ENCODE peak calls at places on chromosomes 6 and 20, in four cellular contexts. B, Q, T and Y are unnamed samples.

GRCh38 chr20:363319-364078 is 16.6 kb downstream of the NRSN2 start:
- DNase-seq in T (no peak), B (no peak), Q (no peak), Y (no peak)

GRCh38 chr6:152669894-152670293 is 27.8 kb upstream of the MYCT1 start:
- DNase-seq in B (peak), Q (no peak), T (peak), Y (no peak)

GRCh38 chr6:12343440-12344162 is 53.4 kb downstream of the EDN1 start:
- DNase-seq in T (no peak), B (no peak), Q (no peak), Y (no peak)

GRCh38 chr20:17825251-17825691 is 125.5 kb downstream of the BANF2 start:
- DNase-seq in Q (no peak), T (no peak), B (no peak), Y (no peak)

GRCh38 chr6:57040011-57040410 is 6.5 kb upstream of the KIAA1586 start:
- DNase-seq in T (peak), Q (no peak), B (peak), Y (no peak)

GRCh38 chr6:44917430-44917829 is 410.7 kb upstream of the RUNX2 start:
- DNase-seq in Q (no peak), B (no peak), T (no peak), Y (no peak)

GRCh38 chr6:151285121-151285520 is 45.4 kb downstream of the AKAP12 start:
- DNase-seq in Q (no peak), T (no peak), B (no peak), Y (no peak)

GRCh38 chr6:125101656-125102055 is 51.9 kb upstream of the TPD52L1 start:
- DNase-seq in B (no peak), T (no peak), Q (no peak), Y (peak)

GRCh38 chr6:32410906-32411305 is 3.9 kb upstream of the BTNL2 start:
- DNase-seq in B (no peak), Q (no peak), T (no peak), Y (no peak)

GRCh38 chr6:53795702-53796450 is 1.1 kb downstream of the LRRC1 start:
- DNase-seq in Q (peak), B (no peak), T (peak), Y (peak)

GRCh38 chr20:37723668-37724067 is 29.8 kb downstream of the CTNNBL1 start:
- DNase-seq in Q (no peak), B (no peak), T (no peak), Y (peak)

GRCh38 chr6:3518356-3518841 is 61.5 kb upstream of the SLC22A23 start:
- DNase-seq in Q (no peak), B (peak), T (no peak), Y (peak)

GRCh38 chr6:136548582-136549330 is 1.5 kb downstream of the MAP7 start:
- DNase-seq in T (no peak), B (no peak), Q (no peak), Y (no peak)

GRCh38 chr6:37433657-37434271 is 743 bp downstream of the CMTR1 start:
- DNase-seq in B (no peak), T (no peak), Q (no peak), Y (peak)

GRCh38 chr6:8739454-8739853 is 304.1 kb upstream of the SLC35B3 start:
- DNase-seq in B (no peak), T (no peak), Q (no peak), Y (no peak)

GRCh38 chr6:41577865-41578713 is 31.9 kb downstream of the FOXP4 start:
- DNase-seq in T (peak), Q (no peak), B (peak), Y (peak)

GRCh38 chr20:14491436-14491835 is 154.0 kb upstream of the FLRT3 start:
- DNase-seq in T (no peak), B (no peak), Q (no peak), Y (no peak)

GRCh38 chr6:119541132-119541905 is 191.8 kb upstream of the MAN1A1 start:
- DNase-seq in T (peak), B (peak), Q (no peak), Y (no peak)

GRCh38 chr6:106163446-106163965 is 77.4 kb downstream of the PRDM1 start:
- DNase-seq in B (no peak), T (no peak), Q (no peak), Y (no peak)

GRCh38 chr20:24560571-24561485 is 91.4 kb downstream of the SYNDIG1 start:
- DNase-seq in T (no peak), B (no peak), Q (no peak), Y (no peak)

GRCh38 chr20:1945134-1945618 is 48.7 kb downstream of the PDYN start:
- DNase-seq in B (no peak), T (no peak), Q (no peak), Y (no peak)

GRCh38 chr20:23161968-23162696 is 76.0 kb upstream of the CD93 start:
- DNase-seq in T (no peak), Q (peak), B (no peak), Y (peak)

GRCh38 chr20:5991623-5992441 is 41.4 kb downstream of the MCM8 start:
- DNase-seq in B (no peak), T (no peak), Q (no peak), Y (no peak)

GRCh38 chr6:21922086-21922485 is 328.5 kb downstream of the SOX4 start:
- DNase-seq in B (no peak), Q (no peak), T (no peak), Y (no peak)

GRCh38 chr6:163897669-163898068 is 483.2 kb downstream of the QKI start:
- DNase-seq in Q (no peak), B (no peak), T (no peak), Y (no peak)

GRCh38 chr6:37435816-37436215 is 2.8 kb downstream of the CMTR1 start:
- DNase-seq in B (no peak), T (no peak), Q (no peak), Y (no peak)

GRCh38 chr6:41940759-41941279 is 789 bp downstream of the CCND3 start:
- DNase-seq in T (peak), B (no peak), Q (peak), Y (peak)

GRCh38 chr6:74117113-74117512 is 421.1 kb downstream of the CD109 start:
- DNase-seq in T (no peak), Q (no peak), B (no peak), Y (no peak)

GRCh38 chr20:62606551-62607201 is 35.6 kb upstream of the SLCO4A1 start:
- DNase-seq in B (no peak), T (no peak), Q (no peak), Y (no peak)

GRCh38 chr6:163878656-163879055 is 464.1 kb downstream of the QKI start:
- DNase-seq in T (no peak), Q (no peak), B (no peak), Y (no peak)

GRCh38 chr6:168060521-168060931 is 18.5 kb downstream of the FRMD1 start:
- DNase-seq in B (no peak), Q (no peak), T (peak), Y (no peak)

GRCh38 chr20:3663031-3663701 is at the start of gene GFRA4:
- DNase-seq in T (no peak), B (no peak), Q (no peak), Y (no peak)

GRCh38 chr6:39361657-39362486 is 39.4 kb upstream of the KCNK16 start:
- DNase-seq in Q (peak), T (peak), B (peak), Y (peak)

GRCh38 chr20:1907586-1907985 is 12.4 kb downstream of the SIRPA start:
- DNase-seq in T (no peak), B (no peak), Q (no peak), Y (no peak)

GRCh38 chr20:5041433-5041832 is 40.1 kb upstream of the SLC23A2 start:
- DNase-seq in B (no peak), T (no peak), Q (no peak), Y (no peak)

GRCh38 chr6:11761744-11762620 is 16.6 kb downstream of the ADTRP start:
- DNase-seq in T (no peak), Q (no peak), B (no peak), Y (no peak)

GRCh38 chr20:16615199-16615598 is 42.0 kb upstream of the KIF16B start:
- DNase-seq in B (no peak), Q (no peak), T (peak), Y (no peak)

GRCh38 chr20:47817573-47817972 is 32.3 kb upstream of the SULF2 start:
- DNase-seq in T (no peak), B (no peak), Q (no peak), Y (no peak)

GRCh38 chr6:76518443-76518842 is 446.0 kb upstream of the IMPG1 start:
- DNase-seq in Q (no peak), B (no peak), T (no peak), Y (no peak)
- TF ChIP-seq JUND in Q (no peak), B (no peak), T (no peak), Y (no peak)

GRCh38 chr20:51190783-51191180 is 167.9 kb upstream of the KCNG1 start:
- DNase-seq in B (no peak), Q (no peak), T (no peak), Y (no peak)

GRCh38 chr20:51187318-51187717 is 164.4 kb upstream of the KCNG1 start:
- DNase-seq in B (no peak), Q (no peak), T (peak), Y (no peak)

GRCh38 chr20:51188941-51189340 is 166.0 kb upstream of the KCNG1 start:
- DNase-seq in B (no peak), Q (no peak), T (no peak), Y (no peak)

GRCh38 chr20:51193066-51193772 is 170.3 kb upstream of the KCNG1 start:
- DNase-seq in T (no peak), B (no peak), Q (no peak), Y (no peak)

GRCh38 chr20:51189814-51190782 is 167.2 kb upstream of the KCNG1 start:
- DNase-seq in B (no peak), Q (no peak), T (no peak), Y (no peak)
- TF ChIP-seq JUND in B (no peak), Q (no peak), T (no peak), Y (no peak)

DNA sequence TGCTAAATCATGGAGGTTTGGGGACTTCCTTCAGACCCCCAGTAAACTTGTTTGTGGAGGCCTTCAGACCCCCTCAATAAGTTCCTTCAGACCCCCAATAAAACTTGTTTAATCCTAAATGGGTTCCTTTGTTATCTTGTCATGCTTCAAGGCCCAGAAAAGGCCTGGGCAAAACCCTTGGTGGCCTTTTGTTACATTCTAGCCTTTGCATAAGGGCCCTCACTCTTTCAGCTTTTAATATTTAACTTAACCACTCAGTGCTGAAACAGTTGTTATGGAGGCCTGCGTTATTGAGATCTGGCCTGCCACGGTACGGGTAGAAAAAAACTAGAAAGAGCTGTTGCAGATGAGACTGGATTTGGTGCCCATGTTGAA is 4.3 kb upstream of the DYNLRB1 start:
- DNase-seq in Q (no peak), T (no peak), B (no peak), Y (no peak)
- TF ChIP-seq JUND in Q (no peak), T (no peak), B (no peak), Y (no peak)

GRCh38 chr20:44495257-44495656 is 19.6 kb downstream of the TTPAL start:
- DNase-seq in Q (no peak), T (no peak), B (no peak), Y (no peak)

GRCh38 chr20:44494681-44495080 is 19.0 kb downstream of the TTPAL start:
- DNase-seq in Q (no peak), T (no peak), B (no peak), Y (no peak)

GRCh38 chr20:44497761-44498160 is 22.1 kb downstream of the TTPAL start:
- DNase-seq in B (no peak), T (no peak), Q (no peak), Y (no peak)

GRCh38 chr20:44495802-44496481 is 20.3 kb downstream of the TTPAL start:
- DNase-seq in Q (no peak), T (no peak), B (peak), Y (no peak)

DNA sequence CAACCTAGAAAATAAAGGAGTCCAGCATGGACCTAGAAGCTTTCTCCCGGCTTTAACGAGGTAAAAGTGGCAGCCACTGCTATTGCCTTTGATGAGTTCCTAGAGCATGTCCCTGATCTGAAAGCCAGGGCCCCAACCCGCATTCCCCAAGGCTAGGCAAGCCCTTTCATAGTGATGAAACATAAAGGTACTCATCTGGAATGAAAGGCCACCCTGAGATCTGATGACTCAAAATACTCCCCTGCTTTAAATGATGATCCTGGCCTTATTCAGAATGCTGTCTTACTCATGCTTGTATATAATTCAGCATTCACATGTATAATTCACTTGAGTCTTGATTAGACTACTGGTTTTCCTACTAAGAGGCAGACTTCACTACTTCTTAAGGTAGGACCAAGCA is 21.3 kb downstream of the TTPAL start:
- DNase-seq in B (peak), T (no peak), Q (no peak), Y (no peak)
- TF ChIP-seq JUND in B (peak), T (peak), Q (no peak), Y (no peak)